ENCODE peak calls at places on chromosome 4, in seven cellular contexts. One of them, this sample, is unnamed.

GRCh38 chr4:182235016-182235415 is 8.2 kb upstream of the TENM3 start:
- DNase-seq in cardiac fibroblast: no peak
- DNase-seq in H54: no peak
- DNase-seq in NCI-H524: no peak
- DNase-seq in GM13976: no peak
- DNase-seq in activated CD4-positive, alpha-beta T cell treated with anti-CD3 and anti-CD28 coated beads for 4 hours: no peak
- DNase-seq in GM12878: no peak
- DNase-seq in this sample: no peak

GRCh38 chr4:8207314-8207713 is 8.2 kb downstream of the SH3TC1 start:
- DNase-seq in cardiac fibroblast: no peak
- DNase-seq in NCI-H524: no peak
- DNase-seq in GM12878: no peak
- DNase-seq in activated CD4-positive, alpha-beta T cell treated with anti-CD3 and anti-CD28 coated beads for 4 hours: no peak
- DNase-seq in H54: no peak
- DNase-seq in GM13976: no peak
- DNase-seq in this sample: no peak

GRCh38 chr4:120071192-120071795 is 4.6 kb upstream of the MAD2L1 start:
- DNase-seq in NCI-H524: peak
- DNase-seq in cardiac fibroblast: peak
- DNase-seq in H54: no peak
- DNase-seq in activated CD4-positive, alpha-beta T cell treated with anti-CD3 and anti-CD28 coated beads for 4 hours: peak
- DNase-seq in GM12878: no peak
- DNase-seq in GM13976: peak
- DNase-seq in this sample: peak

GRCh38 chr4:128979934-128980333 is 113.4 kb downstream of the SCLT1 start:
- DNase-seq in cardiac fibroblast: peak
- DNase-seq in GM13976: no peak
- DNase-seq in activated CD4-positive, alpha-beta T cell treated with anti-CD3 and anti-CD28 coated beads for 4 hours: no peak
- DNase-seq in GM12878: no peak
- DNase-seq in NCI-H524: peak
- DNase-seq in H54: peak
- DNase-seq in this sample: no peak

GRCh38 chr4:139735381-139736256 is 70.0 kb downstream of the MGST2 start:
- DNase-seq in GM13976: peak
- DNase-seq in cardiac fibroblast: peak
- DNase-seq in NCI-H524: peak
- DNase-seq in H54: no peak
- DNase-seq in activated CD4-positive, alpha-beta T cell treated with anti-CD3 and anti-CD28 coated beads for 4 hours: no peak
- DNase-seq in GM12878: no peak
- DNase-seq in this sample: no peak

GRCh38 chr4:79178770-79179169 is 147.1 kb downstream of the NAA11 start:
- DNase-seq in NCI-H524: no peak
- DNase-seq in cardiac fibroblast: peak
- DNase-seq in GM13976: no peak
- DNase-seq in activated CD4-positive, alpha-beta T cell treated with anti-CD3 and anti-CD28 coated beads for 4 hours: no peak
- DNase-seq in H54: no peak
- DNase-seq in GM12878: no peak
- DNase-seq in this sample: no peak

GRCh38 chr4:152032722-152033131 is 271.9 kb upstream of the GATB start:
- DNase-seq in cardiac fibroblast: peak
- DNase-seq in H54: no peak
- DNase-seq in GM13976: no peak
- DNase-seq in GM12878: no peak
- DNase-seq in activated CD4-positive, alpha-beta T cell treated with anti-CD3 and anti-CD28 coated beads for 4 hours: no peak
- DNase-seq in NCI-H524: no peak
- DNase-seq in this sample: no peak

GRCh38 chr4:88320780-88321373 is 36.5 kb upstream of the PPM1K start:
- DNase-seq in GM13976: peak
- DNase-seq in H54: no peak
- DNase-seq in GM12878: peak
- DNase-seq in NCI-H524: no peak
- DNase-seq in activated CD4-positive, alpha-beta T cell treated with anti-CD3 and anti-CD28 coated beads for 4 hours: no peak
- DNase-seq in cardiac fibroblast: peak
- DNase-seq in this sample: peak

GRCh38 chr4:182169987-182170386 is 73.2 kb upstream of the TENM3 start:
- DNase-seq in GM13976: no peak
- DNase-seq in H54: no peak
- DNase-seq in GM12878: no peak
- DNase-seq in activated CD4-positive, alpha-beta T cell treated with anti-CD3 and anti-CD28 coated beads for 4 hours: no peak
- DNase-seq in cardiac fibroblast: no peak
- DNase-seq in NCI-H524: no peak
- DNase-seq in this sample: no peak

GRCh38 chr4:156711196-156711590 is 260.4 kb downstream of the PDGFC start:
- DNase-seq in NCI-H524: no peak
- DNase-seq in cardiac fibroblast: no peak
- DNase-seq in H54: no peak
- DNase-seq in activated CD4-positive, alpha-beta T cell treated with anti-CD3 and anti-CD28 coated beads for 4 hours: no peak
- DNase-seq in GM12878: no peak
- DNase-seq in GM13976: no peak
- DNase-seq in this sample: no peak

GRCh38 chr4:165440415-165440882 is 61.6 kb downstream of the CPE start:
- DNase-seq in H54: no peak
- DNase-seq in NCI-H524: no peak
- DNase-seq in activated CD4-positive, alpha-beta T cell treated with anti-CD3 and anti-CD28 coated beads for 4 hours: no peak
- DNase-seq in GM12878: no peak
- DNase-seq in cardiac fibroblast: peak
- DNase-seq in GM13976: no peak
- DNase-seq in this sample: no peak

GRCh38 chr4:93710101-93710846 is 118.3 kb upstream of the ATOH1 start:
- DNase-seq in GM13976: peak
- DNase-seq in GM12878: peak
- DNase-seq in activated CD4-positive, alpha-beta T cell treated with anti-CD3 and anti-CD28 coated beads for 4 hours: no peak
- DNase-seq in H54: no peak
- DNase-seq in NCI-H524: peak
- DNase-seq in cardiac fibroblast: no peak
- DNase-seq in this sample: no peak

GRCh38 chr4:45280121-45280520 is 553.8 kb upstream of the GNPDA2 start:
- DNase-seq in NCI-H524: no peak
- DNase-seq in H54: no peak
- DNase-seq in activated CD4-positive, alpha-beta T cell treated with anti-CD3 and anti-CD28 coated beads for 4 hours: no peak
- DNase-seq in GM12878: no peak
- DNase-seq in GM13976: no peak
- DNase-seq in cardiac fibroblast: no peak
- DNase-seq in this sample: no peak

GRCh38 chr4:187172340-187172761 is 448.7 kb upstream of the FAT1 start:
- DNase-seq in GM12878: no peak
- DNase-seq in NCI-H524: no peak
- DNase-seq in activated CD4-positive, alpha-beta T cell treated with anti-CD3 and anti-CD28 coated beads for 4 hours: no peak
- DNase-seq in cardiac fibroblast: peak
- DNase-seq in H54: peak
- DNase-seq in GM13976: no peak
- DNase-seq in this sample: no peak

GRCh38 chr4:185143596-185143969 is 517 bp downstream of the SLC25A4 start:
- DNase-seq in GM13976: peak
- DNase-seq in cardiac fibroblast: no peak
- DNase-seq in NCI-H524: peak
- DNase-seq in activated CD4-positive, alpha-beta T cell treated with anti-CD3 and anti-CD28 coated beads for 4 hours: peak
- DNase-seq in H54: peak
- DNase-seq in GM12878: no peak
- DNase-seq in this sample: peak

GRCh38 chr4:2222838-2223237 is 19.1 kb downstream of the HAUS3 start:
- DNase-seq in GM13976: no peak
- DNase-seq in H54: no peak
- DNase-seq in cardiac fibroblast: no peak
- DNase-seq in GM12878: no peak
- DNase-seq in NCI-H524: no peak
- DNase-seq in activated CD4-positive, alpha-beta T cell treated with anti-CD3 and anti-CD28 coated beads for 4 hours: no peak
- DNase-seq in this sample: no peak

GRCh38 chr4:1080961-1081688 is 32.2 kb downstream of the RNF212 start:
- DNase-seq in GM13976: no peak
- DNase-seq in GM12878: no peak
- DNase-seq in NCI-H524: peak
- DNase-seq in H54: peak
- DNase-seq in activated CD4-positive, alpha-beta T cell treated with anti-CD3 and anti-CD28 coated beads for 4 hours: no peak
- DNase-seq in cardiac fibroblast: peak
- DNase-seq in this sample: no peak

GRCh38 chr4:158763462-158763861 is 5.4 kb upstream of the FNIP2 start:
- DNase-seq in NCI-H524: no peak
- DNase-seq in cardiac fibroblast: no peak
- DNase-seq in activated CD4-positive, alpha-beta T cell treated with anti-CD3 and anti-CD28 coated beads for 4 hours: no peak
- DNase-seq in GM12878: no peak
- DNase-seq in GM13976: no peak
- DNase-seq in H54: no peak
- DNase-seq in this sample: no peak

GRCh38 chr4:112807999-112808398 is 171.1 kb downstream of the LARP7 start:
- DNase-seq in GM12878: no peak
- DNase-seq in H54: no peak
- DNase-seq in cardiac fibroblast: no peak
- DNase-seq in GM13976: no peak
- DNase-seq in activated CD4-positive, alpha-beta T cell treated with anti-CD3 and anti-CD28 coated beads for 4 hours: no peak
- DNase-seq in NCI-H524: no peak
- DNase-seq in this sample: no peak

GRCh38 chr4:31918891-31919290 is 1198.7 kb downstream of the PCDH7 start:
- DNase-seq in GM12878: no peak
- DNase-seq in activated CD4-positive, alpha-beta T cell treated with anti-CD3 and anti-CD28 coated beads for 4 hours: no peak
- DNase-seq in cardiac fibroblast: peak
- DNase-seq in GM13976: no peak
- DNase-seq in H54: no peak
- DNase-seq in NCI-H524: no peak
- DNase-seq in this sample: no peak

GRCh38 chr4:15294202-15294601 is 133.6 kb upstream of the C1QTNF7 start:
- DNase-seq in GM12878: no peak
- DNase-seq in activated CD4-positive, alpha-beta T cell treated with anti-CD3 and anti-CD28 coated beads for 4 hours: no peak
- DNase-seq in NCI-H524: no peak
- DNase-seq in cardiac fibroblast: no peak
- DNase-seq in GM13976: no peak
- DNase-seq in H54: no peak
- DNase-seq in this sample: no peak

GRCh38 chr4:187027231-187027760 is 303.6 kb upstream of the FAT1 start:
- DNase-seq in GM13976: no peak
- DNase-seq in NCI-H524: peak
- DNase-seq in activated CD4-positive, alpha-beta T cell treated with anti-CD3 and anti-CD28 coated beads for 4 hours: no peak
- DNase-seq in H54: no peak
- DNase-seq in GM12878: no peak
- DNase-seq in cardiac fibroblast: no peak
- DNase-seq in this sample: no peak

GRCh38 chr4:169366821-169367220 is 96.1 kb upstream of the SH3RF1 start:
- DNase-seq in GM12878: no peak
- DNase-seq in NCI-H524: no peak
- DNase-seq in activated CD4-positive, alpha-beta T cell treated with anti-CD3 and anti-CD28 coated beads for 4 hours: no peak
- DNase-seq in cardiac fibroblast: no peak
- DNase-seq in GM13976: no peak
- DNase-seq in H54: no peak
- DNase-seq in this sample: no peak

GRCh38 chr4:41406051-41406516 is 131.9 kb upstream of the LIMCH1 start:
- DNase-seq in NCI-H524: no peak
- DNase-seq in activated CD4-positive, alpha-beta T cell treated with anti-CD3 and anti-CD28 coated beads for 4 hours: no peak
- DNase-seq in H54: no peak
- DNase-seq in GM13976: no peak
- DNase-seq in GM12878: no peak
- DNase-seq in cardiac fibroblast: peak
- DNase-seq in this sample: no peak

GRCh38 chr4:188015025-188015778 is 19.6 kb downstream of the ZFP42 start:
- DNase-seq in cardiac fibroblast: peak
- DNase-seq in GM13976: no peak
- DNase-seq in H54: no peak
- DNase-seq in GM12878: no peak
- DNase-seq in NCI-H524: no peak
- DNase-seq in activated CD4-positive, alpha-beta T cell treated with anti-CD3 and anti-CD28 coated beads for 4 hours: no peak
- DNase-seq in this sample: no peak

GRCh38 chr4:139794158-139794954 is 128.7 kb downstream of the MGST2 start:
- DNase-seq in cardiac fibroblast: peak
- DNase-seq in activated CD4-positive, alpha-beta T cell treated with anti-CD3 and anti-CD28 coated beads for 4 hours: no peak
- DNase-seq in H54: no peak
- DNase-seq in GM13976: no peak
- DNase-seq in NCI-H524: no peak
- DNase-seq in GM12878: no peak
- DNase-seq in this sample: no peak

GRCh38 chr4:108834167-108834566 is 71.3 kb upstream of the ETNPPL start:
- DNase-seq in activated CD4-positive, alpha-beta T cell treated with anti-CD3 and anti-CD28 coated beads for 4 hours: no peak
- DNase-seq in H54: no peak
- DNase-seq in GM13976: no peak
- DNase-seq in cardiac fibroblast: peak
- DNase-seq in GM12878: no peak
- DNase-seq in NCI-H524: no peak
- DNase-seq in this sample: no peak

GRCh38 chr4:36386691-36387090 is 105.3 kb downstream of the DTHD1 start:
- DNase-seq in H54: no peak
- DNase-seq in cardiac fibroblast: no peak
- DNase-seq in GM13976: no peak
- DNase-seq in GM12878: no peak
- DNase-seq in NCI-H524: peak
- DNase-seq in activated CD4-positive, alpha-beta T cell treated with anti-CD3 and anti-CD28 coated beads for 4 hours: no peak
- DNase-seq in this sample: no peak

GRCh38 chr4:98528882-98529281 is 129.5 kb downstream of the TSPAN5 start:
- DNase-seq in NCI-H524: no peak
- DNase-seq in H54: no peak
- DNase-seq in GM12878: no peak
- DNase-seq in GM13976: no peak
- DNase-seq in activated CD4-positive, alpha-beta T cell treated with anti-CD3 and anti-CD28 coated beads for 4 hours: no peak
- DNase-seq in cardiac fibroblast: no peak
- DNase-seq in this sample: no peak

GRCh38 chr4:174521800-174522182 is 497 bp downstream of the HPGD start:
- DNase-seq in activated CD4-positive, alpha-beta T cell treated with anti-CD3 and anti-CD28 coated beads for 4 hours: no peak
- DNase-seq in GM12878: no peak
- DNase-seq in GM13976: no peak
- DNase-seq in H54: no peak
- DNase-seq in NCI-H524: peak
- DNase-seq in cardiac fibroblast: no peak
- DNase-seq in this sample: peak

GRCh38 chr4:22842360-22842759 is 149.6 kb downstream of the GBA3 start:
- DNase-seq in NCI-H524: no peak
- DNase-seq in cardiac fibroblast: no peak
- DNase-seq in GM12878: no peak
- DNase-seq in H54: no peak
- DNase-seq in GM13976: no peak
- DNase-seq in activated CD4-positive, alpha-beta T cell treated with anti-CD3 and anti-CD28 coated beads for 4 hours: no peak
- DNase-seq in this sample: no peak

GRCh38 chr4:109177411-109177810 is 125.0 kb downstream of the COL25A1 start:
- DNase-seq in NCI-H524: no peak
- DNase-seq in GM13976: no peak
- DNase-seq in activated CD4-positive, alpha-beta T cell treated with anti-CD3 and anti-CD28 coated beads for 4 hours: no peak
- DNase-seq in H54: no peak
- DNase-seq in cardiac fibroblast: no peak
- DNase-seq in GM12878: no peak
- DNase-seq in this sample: no peak

This sample was measured in activated CD8-positive, alpha-beta T cell treated with anti-CD3 and anti-CD28 coated beads, Interleukin-2, amount 10 ng/mL, durations not matched to agents 7 days and 5 days.